ENCODE peak calls at places on chromosomes 7 and 10, in four cellular contexts. One of them, this sample, is unnamed.

GRCh38 chr10:4944751-4945280 is 18.4 kb upstream of the AKR1C1 start:
- DNase-seq in fibroblast of villous mesenchyme: no peak
- DNase-seq in posterior vena cava: no peak
- DNase-seq in NCI-H1930: no peak
- DNase-seq in this sample: no peak

GRCh38 chr10:86958109-86958830 is at the start of gene SNCG:
- DNase-seq in NCI-H1930: no peak
- DNase-seq in posterior vena cava: peak; percentile 84
- DNase-seq in fibroblast of villous mesenchyme: no peak
- DNase-seq in this sample: no peak

GRCh38 chr7:44046321-44047061 is 2.0 kb downstream of the DBNL start:
- DNase-seq in fibroblast of villous mesenchyme: no peak
- DNase-seq in posterior vena cava: peak; percentile 60
- DNase-seq in NCI-H1930: no peak
- DNase-seq in this sample: no peak

GRCh38 chr10:5528989-5529701 is 4.4 kb downstream of the CALML3 start:
- DNase-seq in NCI-H1930: no peak
- DNase-seq in fibroblast of villous mesenchyme: no peak
- DNase-seq in posterior vena cava: peak; percentile 72
- DNase-seq in this sample: peak; percentile 40

GRCh38 chr7:27602766-27603165 is 59.9 kb downstream of the HIBADH start:
- DNase-seq in fibroblast of villous mesenchyme: no peak
- DNase-seq in posterior vena cava: no peak
- DNase-seq in NCI-H1930: no peak
- DNase-seq in this sample: no peak

GRCh38 chr7:21757537-21758282 is 188.0 kb downstream of the CDCA7L start:
- DNase-seq in fibroblast of villous mesenchyme: no peak
- DNase-seq in NCI-H1930: no peak
- DNase-seq in posterior vena cava: no peak
- DNase-seq in this sample: no peak

GRCh38 chr10:30114871-30115270 is 55.5 kb upstream of the JCAD start:
- DNase-seq in posterior vena cava: no peak
- DNase-seq in NCI-H1930: no peak
- DNase-seq in fibroblast of villous mesenchyme: peak; percentile 15
- DNase-seq in this sample: no peak

GRCh38 chr7:121302214-121302745 is 26.5 kb upstream of the WNT16 start:
- DNase-seq in posterior vena cava: no peak
- DNase-seq in NCI-H1930: no peak
- DNase-seq in fibroblast of villous mesenchyme: no peak
- DNase-seq in this sample: no peak

GRCh38 chr10:131652416-131652815 is 248.4 kb upstream of the PPP2R2D start:
- DNase-seq in posterior vena cava: peak; percentile 60
- DNase-seq in NCI-H1930: no peak
- DNase-seq in fibroblast of villous mesenchyme: no peak
- DNase-seq in this sample: no peak

GRCh38 chr10:89946106-89946505 is 244.7 kb downstream of the KIF20B start:
- DNase-seq in fibroblast of villous mesenchyme: peak; percentile 61
- DNase-seq in NCI-H1930: no peak
- DNase-seq in posterior vena cava: no peak
- DNase-seq in this sample: no peak

GRCh38 chr7:19062216-19062615 is 55.2 kb downstream of the TWIST1 start:
- DNase-seq in fibroblast of villous mesenchyme: no peak
- DNase-seq in NCI-H1930: no peak
- DNase-seq in posterior vena cava: no peak
- DNase-seq in this sample: no peak

GRCh38 chr7:117393781-117394180 is 33.5 kb downstream of the ASZ1 start:
- DNase-seq in fibroblast of villous mesenchyme: no peak
- DNase-seq in NCI-H1930: no peak
- DNase-seq in posterior vena cava: no peak
- DNase-seq in this sample: no peak

GRCh38 chr7:5177060-5177459 is 13.0 kb upstream of the WIPI2 start:
- DNase-seq in posterior vena cava: peak; percentile 88
- DNase-seq in NCI-H1930: no peak
- DNase-seq in fibroblast of villous mesenchyme: peak; percentile 91
- DNase-seq in this sample: peak; percentile 35

GRCh38 chr10:101467286-101467770 is 113.4 kb downstream of the BTRC start:
- DNase-seq in posterior vena cava: no peak
- DNase-seq in NCI-H1930: peak; percentile 75
- DNase-seq in fibroblast of villous mesenchyme: peak; percentile 77
- DNase-seq in this sample: no peak

GRCh38 chr7:130667593-130668257 is 823 bp downstream of the COPG2 start:
- DNase-seq in fibroblast of villous mesenchyme: peak; percentile 16
- DNase-seq in posterior vena cava: peak; percentile 81
- DNase-seq in NCI-H1930: no peak
- DNase-seq in this sample: no peak

GRCh38 chr7:102138676-102139075 is 148.0 kb upstream of the SH2B2 start:
- DNase-seq in fibroblast of villous mesenchyme: no peak
- DNase-seq in posterior vena cava: no peak
- DNase-seq in NCI-H1930: no peak
- DNase-seq in this sample: no peak

GRCh38 chr7:136018104-136018503 is 40.9 kb upstream of the MTPN start:
- DNase-seq in fibroblast of villous mesenchyme: no peak
- DNase-seq in NCI-H1930: no peak
- DNase-seq in posterior vena cava: no peak
- DNase-seq in this sample: no peak

GRCh38 chr7:118158766-118159165 is 25.2 kb upstream of the LSM8 start:
- DNase-seq in NCI-H1930: no peak
- DNase-seq in posterior vena cava: no peak
- DNase-seq in fibroblast of villous mesenchyme: no peak
- DNase-seq in this sample: no peak

GRCh38 chr7:154559454-154559853 is 443.5 kb downstream of the PAXIP1 start:
- DNase-seq in fibroblast of villous mesenchyme: no peak
- DNase-seq in posterior vena cava: no peak
- DNase-seq in NCI-H1930: no peak
- DNase-seq in this sample: no peak

GRCh38 chr10:110525349-110526260 is 27.9 kb downstream of the DUSP5 start:
- DNase-seq in fibroblast of villous mesenchyme: no peak
- DNase-seq in NCI-H1930: no peak
- DNase-seq in posterior vena cava: no peak
- DNase-seq in this sample: no peak

GRCh38 chr7:30667172-30667571 is 15.1 kb downstream of the CRHR2 start:
- DNase-seq in posterior vena cava: no peak
- DNase-seq in fibroblast of villous mesenchyme: no peak
- DNase-seq in NCI-H1930: no peak
- DNase-seq in this sample: no peak

GRCh38 chr7:155524018-155524556 is 22.3 kb downstream of the CNPY1 start:
- DNase-seq in posterior vena cava: peak; percentile 64
- DNase-seq in fibroblast of villous mesenchyme: no peak
- DNase-seq in NCI-H1930: no peak
- DNase-seq in this sample: no peak

GRCh38 chr10:92244796-92245195 is 46.1 kb downstream of the CPEB3 start:
- DNase-seq in posterior vena cava: no peak
- DNase-seq in fibroblast of villous mesenchyme: no peak
- DNase-seq in NCI-H1930: no peak
- DNase-seq in this sample: no peak

GRCh38 chr10:54501919-54502318 is 299.1 kb downstream of the PCDH15 start:
- DNase-seq in posterior vena cava: no peak
- DNase-seq in NCI-H1930: no peak
- DNase-seq in fibroblast of villous mesenchyme: no peak
- DNase-seq in this sample: no peak

GRCh38 chr7:105760549-105761447 is 115.6 kb downstream of the ATXN7L1 start:
- DNase-seq in fibroblast of villous mesenchyme: peak; percentile 35
- DNase-seq in posterior vena cava: no peak
- DNase-seq in NCI-H1930: no peak
- DNase-seq in this sample: no peak

GRCh38 chr7:149865437-149865836 is 8.3 kb upstream of the ATP6V0E2 start:
- DNase-seq in NCI-H1930: no peak
- DNase-seq in fibroblast of villous mesenchyme: no peak
- DNase-seq in posterior vena cava: no peak
- DNase-seq in this sample: no peak

GRCh38 chr7:27899601-27900000 is 159.6 kb downstream of the TAX1BP1 start:
- DNase-seq in fibroblast of villous mesenchyme: no peak
- DNase-seq in posterior vena cava: no peak
- DNase-seq in NCI-H1930: no peak
- DNase-seq in this sample: no peak

GRCh38 chr7:103856929-103857328 is 132.5 kb downstream of the RELN start:
- DNase-seq in fibroblast of villous mesenchyme: no peak
- DNase-seq in posterior vena cava: no peak
- DNase-seq in NCI-H1930: no peak
- DNase-seq in this sample: no peak

GRCh38 chr7:108875139-108875538 is 305.5 kb downstream of the DNAJB9 start:
- DNase-seq in fibroblast of villous mesenchyme: peak; percentile 26
- DNase-seq in NCI-H1930: no peak
- DNase-seq in posterior vena cava: no peak
- DNase-seq in this sample: no peak

GRCh38 chr10:77236700-77237099 is 400.9 kb downstream of the KCNMA1 start:
- DNase-seq in fibroblast of villous mesenchyme: no peak
- DNase-seq in posterior vena cava: no peak
- DNase-seq in NCI-H1930: no peak
- DNase-seq in this sample: no peak

GRCh38 chr10:43057831-43058340 is 19.0 kb upstream of the RET start:
- DNase-seq in fibroblast of villous mesenchyme: no peak
- DNase-seq in posterior vena cava: peak; percentile 58
- DNase-seq in NCI-H1930: no peak
- DNase-seq in this sample: no peak

GRCh38 chr10:50919010-50919409 is 33.6 kb upstream of the A1CF start:
- DNase-seq in posterior vena cava: no peak
- DNase-seq in fibroblast of villous mesenchyme: no peak
- DNase-seq in NCI-H1930: no peak
- DNase-seq in this sample: no peak

This sample was measured in breast epithelium.